ENCODE peak calls at places on chromosome 5, in eight cellular contexts. E is GM12891, W is A549, J is HCT116, M is adrenal gland, N is HepG2, U is uterus, P is K562. K is an unnamed sample.
A peak's percentile ranks its signal among the peaks of the same experiment; 100 is the strongest.

GRCh38 chr5:42992035-42992570 is 48.0 kb downstream of the ANXA2R start:
- DNase-seq in E (peak; percentile 40), W (peak; percentile 87), J (peak; percentile 42), M (peak; percentile 93), N (peak; percentile 71), U (peak; percentile 61), P (peak; percentile 25), K (peak; percentile 86)

GRCh38 chr5:134426362-134426761 is 14.7 kb upstream of the CDKN2AIPNL start:
- DNase-seq in E (no peak), W (no peak), J (no peak), M (no peak), N (no peak), U (no peak), P (no peak), K (no peak)

GRCh38 chr5:19261879-19262278 is 726.1 kb downstream of the CDH18 start:
- DNase-seq in E (no peak), W (no peak), J (no peak), M (no peak), N (no peak), U (no peak), P (no peak), K (no peak)

GRCh38 chr5:179164331-179165311 is 104.4 kb downstream of the ZNF354C start:
- DNase-seq in E (no peak), W (no peak), J (no peak), M (no peak), N (no peak), U (no peak), P (no peak), K (no peak)

GRCh38 chr5:2863675-2864433 is 112.4 kb upstream of the IRX2 start:
- DNase-seq in E (no peak), W (no peak), J (no peak), M (no peak), N (no peak), U (no peak), P (no peak), K (no peak)

GRCh38 chr5:112390327-112390726 is 28.8 kb downstream of the EPB41L4A start:
- DNase-seq in E (no peak), W (no peak), J (no peak), M (no peak), N (peak; percentile 19), U (no peak), P (no peak), K (no peak)

GRCh38 chr5:78912085-78912771 is 72.9 kb downstream of the ARSB start:
- DNase-seq in E (no peak), W (no peak), J (no peak), M (no peak), N (no peak), U (peak; percentile 53), P (no peak), K (no peak)

GRCh38 chr5:57231607-57232006 is 57.7 kb downstream of the GPBP1 start:
- DNase-seq in E (no peak), W (no peak), J (no peak), M (no peak), N (no peak), U (no peak), P (no peak), K (no peak)

GRCh38 chr5:168734657-168735344 is 155.6 kb upstream of the PANK3 start:
- DNase-seq in E (no peak), W (no peak), J (no peak), M (peak; percentile 76), N (no peak), U (peak; percentile 50), P (no peak), K (no peak)

GRCh38 chr5:2666081-2666480 is 85.4 kb downstream of the IRX2 start:
- DNase-seq in E (no peak), W (no peak), J (no peak), M (no peak), N (no peak), U (no peak), P (no peak), K (no peak)

GRCh38 chr5:180467028-180467427 is 27.2 kb upstream of the CNOT6 start:
- DNase-seq in E (no peak), W (peak; percentile 91), J (no peak), M (no peak), N (no peak), U (no peak), P (no peak), K (no peak)

GRCh38 chr5:154753792-154754191 is 1.4 kb upstream of the LARP1 start:
- DNase-seq in E (no peak), W (peak; percentile 22), J (no peak), M (peak; percentile 92), N (no peak), U (peak; percentile 82), P (no peak), K (peak; percentile 40)

GRCh38 chr5:21594566-21594965 is 1258.6 kb downstream of the CDH12 start:
- DNase-seq in E (no peak), W (no peak), J (no peak), M (no peak), N (no peak), U (no peak), P (no peak), K (no peak)

DNA sequence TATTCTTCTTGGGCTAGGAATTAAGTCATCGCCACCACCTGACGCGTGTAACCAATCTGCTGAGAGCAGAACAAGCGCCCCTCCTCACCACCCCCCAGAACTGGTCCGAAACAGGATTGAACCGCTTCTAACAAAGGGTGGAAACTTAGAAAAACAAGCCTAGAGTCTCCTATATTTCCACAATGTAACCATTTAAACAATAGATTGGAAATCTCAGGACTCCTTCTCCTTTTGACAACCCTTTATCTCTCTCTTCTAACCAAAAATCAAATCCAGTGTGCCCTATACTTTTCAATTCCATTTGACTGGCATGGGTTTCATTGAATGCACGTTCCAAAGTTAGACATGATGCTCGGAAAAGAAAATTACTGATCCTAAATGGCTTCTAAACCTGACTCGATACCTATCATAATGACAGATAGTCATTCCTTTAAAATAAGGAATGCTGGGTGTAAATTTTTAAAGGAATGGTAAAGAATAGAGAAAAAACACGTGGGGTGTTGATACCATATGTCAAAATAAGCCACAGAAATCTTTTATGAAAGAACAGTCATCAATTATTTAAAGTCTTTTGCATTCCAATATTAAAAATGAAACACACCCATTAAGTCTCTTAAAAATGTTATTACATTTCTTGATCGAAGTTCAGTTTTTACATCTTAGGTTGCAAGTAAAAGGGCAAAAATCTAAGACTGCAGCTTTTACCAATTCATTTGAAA is 1.2 kb downstream of the ARRDC3 start:
- DNase-seq in E (no peak), W (peak; percentile 81), J (peak; percentile 63), M (peak; percentile 89), N (peak; percentile 71), U (peak; percentile 66), P (peak; percentile 44), K (peak; percentile 91)
- TF ChIP-seq POLR2A in E (peak; percentile 13), W (no peak), J (no peak), M (peak; percentile 54), N (no peak), U (peak; percentile 33), P (no peak), K (no peak)

DNA sequence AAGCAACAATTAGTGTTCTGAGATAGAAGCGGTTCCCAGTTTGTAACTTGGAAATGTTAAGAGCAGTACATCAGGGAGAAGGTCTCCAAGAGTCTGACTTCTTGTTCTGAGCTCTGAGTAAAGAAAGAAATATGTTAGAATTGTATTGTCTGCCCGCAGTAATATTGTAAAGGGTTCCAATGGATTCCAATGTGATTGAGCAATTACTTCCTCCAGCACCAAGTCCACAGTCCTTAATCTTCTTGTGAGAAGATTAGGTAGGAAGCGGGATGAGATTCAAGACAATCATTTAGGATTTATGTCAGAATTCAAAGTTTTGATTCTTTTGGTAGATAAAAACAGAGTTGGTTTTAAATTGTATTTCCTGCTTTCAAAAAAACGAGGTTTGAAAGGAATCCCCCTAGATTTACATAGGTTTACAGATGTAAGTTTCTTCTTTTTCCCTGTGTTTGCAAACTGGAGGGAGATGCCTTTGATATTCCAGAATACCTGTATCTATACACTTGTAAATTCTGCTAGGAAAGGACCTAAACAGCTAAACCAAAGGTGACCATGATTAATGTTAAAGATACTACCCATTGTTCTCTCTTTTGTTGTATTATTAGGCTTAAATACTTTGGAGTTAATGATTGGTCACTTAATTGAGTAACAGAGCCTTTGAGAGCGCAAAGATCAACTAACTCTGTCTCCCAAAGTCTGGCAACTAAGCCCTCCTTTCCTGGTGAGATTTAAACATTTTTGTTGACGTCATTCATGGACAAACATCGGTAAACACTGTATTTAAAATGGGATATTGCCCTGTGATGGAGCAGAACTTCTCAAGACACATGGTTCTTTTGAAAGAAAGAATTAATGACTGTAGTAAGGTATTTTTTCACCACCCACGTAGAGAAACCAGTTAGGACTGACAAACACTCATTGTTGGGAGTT is 4.3 kb downstream of the VCAN start:
- DNase-seq in E (no peak), W (peak; percentile 48), J (no peak), M (no peak), N (peak; percentile 85), U (no peak), P (no peak), K (no peak)
- TF ChIP-seq POLR2A in E (no peak), W (no peak), J (no peak), M (no peak), N (no peak), U (no peak), P (no peak), K (no peak)

DNA sequence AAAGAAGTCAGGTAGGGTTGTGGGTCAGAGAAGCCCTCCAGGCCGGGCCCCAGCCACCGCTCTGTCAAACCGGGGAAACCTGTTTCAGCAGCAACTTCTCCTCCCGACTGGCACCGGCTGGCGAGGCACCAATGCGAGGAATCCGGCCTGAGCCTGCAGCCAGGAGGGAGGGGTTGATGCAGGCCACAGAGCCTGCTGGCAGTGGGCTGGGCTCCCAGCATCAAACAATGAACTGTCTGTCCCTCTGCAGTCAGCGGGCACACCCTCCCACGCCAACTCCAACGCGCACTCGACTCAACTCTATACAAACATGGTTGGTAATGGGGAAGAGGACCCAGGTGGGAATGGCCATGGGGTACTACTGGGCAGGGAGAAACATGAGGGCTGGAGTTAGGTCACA is 12.1 kb downstream of the PCDH1 start:
- DNase-seq in E (no peak), W (no peak), J (peak; percentile 78), M (no peak), N (peak; percentile 59), U (no peak), P (no peak), K (no peak)
- TF ChIP-seq POLR2A in E (no peak), W (no peak), J (no peak), M (no peak), N (no peak), U (no peak), P (no peak), K (no peak)

GRCh38 chr5:54309237-54309636 is 1.1 kb downstream of the ARL15 start:
- DNase-seq in E (no peak), W (no peak), J (no peak), M (no peak), N (no peak), U (no peak), P (no peak), K (peak; percentile 67)

GRCh38 chr5:54311178-54311811 is 922 bp upstream of the ARL15 start:
- DNase-seq in E (no peak), W (peak; percentile 6), J (no peak), M (no peak), N (no peak), U (no peak), P (no peak), K (peak; percentile 76)

GRCh38 chr5:54309751-54310432 is 481 bp downstream of the ARL15 start:
- DNase-seq in E (peak; percentile 14), W (peak; percentile 9), J (no peak), M (peak; percentile 68), N (no peak), U (peak; percentile 16), P (no peak), K (peak; percentile 52)

GRCh38 chr5:54312499-54312898 is 2.1 kb upstream of the ARL15 start:
- DNase-seq in E (no peak), W (no peak), J (no peak), M (no peak), N (no peak), U (no peak), P (peak; percentile 56), K (peak; percentile 43)

GRCh38 chr5:54310433-54311177 is at the start of gene ARL15:
- DNase-seq in E (peak; percentile 90), W (peak; percentile 95), J (peak; percentile 88), M (peak; percentile 99), N (peak; percentile 91), U (peak; percentile 97), P (peak; percentile 98), K (peak; percentile 98)
- TF ChIP-seq POLR2A in E (peak; percentile 99), W (peak; percentile 98), J (peak; percentile 98), M (peak; percentile 100), N (peak; percentile 98), U (peak; percentile 99), P (peak; percentile 100), K (peak; percentile 100)